ENCODE peak calls at places on chromosomes 13 and 19, in ten cellular contexts. I, K, T, R, J, F, E, W, U and D are unnamed samples.

GRCh38 chr19:1744822-1745563 is 8.3 kb upstream of the ONECUT3 start:
- DNase-seq in J (no peak), E (no peak), R (no peak), K (no peak), I (no peak), F (no peak), U (no peak), W (no peak), T (no peak), D (no peak)

GRCh38 chr19:33610588-33610987 is 11.2 kb upstream of the CHST8 start:
- DNase-seq in U (no peak), I (no peak), J (no peak), E (no peak), R (no peak), K (no peak), W (no peak), F (no peak), T (no peak), D (no peak)

GRCh38 chr19:51639916-51640315 is 6.7 kb downstream of the SIGLEC14 start:
- DNase-seq in T (no peak), U (no peak), W (no peak), J (no peak), E (no peak), F (no peak), I (no peak), K (no peak), R (no peak), D (no peak)

GRCh38 chr19:9705836-9706235 is 30.9 kb upstream of the ZNF562 start:
- DNase-seq in K (no peak), W (no peak), T (no peak), J (no peak), E (no peak), R (no peak), U (no peak), I (no peak), F (no peak), D (no peak)

GRCh38 chr13:49395416-49396277 is 48.2 kb downstream of the CAB39L start:
- DNase-seq in T (no peak), F (no peak), U (no peak), W (no peak), R (no peak), E (no peak), I (no peak), K (no peak), J (no peak), D (no peak)

GRCh38 chr13:44298314-44298713 is 75.3 kb upstream of the SERP2 start:
- DNase-seq in K (no peak), F (no peak), J (no peak), I (peak), E (no peak), W (no peak), T (no peak), R (no peak), U (no peak), D (no peak)

GRCh38 chr19:30439271-30439750 is 67.1 kb downstream of the ZNF536 start:
- DNase-seq in I (no peak), U (no peak), J (no peak), F (no peak), E (no peak), T (peak), K (no peak), W (no peak), R (no peak), D (no peak)

GRCh38 chr13:36526897-36527296 is 94.6 kb downstream of the CCNA1 start:
- DNase-seq in W (no peak), U (no peak), F (no peak), T (no peak), E (no peak), I (no peak), K (peak), R (no peak), J (no peak), D (no peak)

GRCh38 chr13:113802090-113802531 is 43.1 kb downstream of the TMEM255B start:
- DNase-seq in T (peak), W (no peak), E (peak), I (peak), J (no peak), K (peak), U (peak), R (peak), F (no peak), D (peak)